ENCODE peak calls at places on chromosome 10, in four cellular contexts. U is left lung, M is ovary, K is K562. J is an unnamed sample. For H3K4me1, the result is how much of the 10 kb centered on the place peaks cover.

GRCh38 chr10:19119191-19119590 is 70.6 kb downstream of the MALRD1 start:
- DNase-seq in M (no peak), K (no peak), U (no peak), J (no peak)

GRCh38 chr10:34262965-34263364 is 552.1 kb downstream of the PARD3 start:
- DNase-seq in K (no peak), U (no peak), M (no peak), J (no peak)

GRCh38 chr10:87500646-87501048 is 4.0 kb upstream of the MINPP1 start:
- DNase-seq in K (peak), U (no peak), M (no peak), J (no peak)

GRCh38 chr10:20503186-20503585 is 393.9 kb downstream of the NEBL start:
- DNase-seq in U (no peak), K (no peak), M (no peak), J (no peak)

GRCh38 chr10:102917314-102917961 is 656 bp upstream of the CNNM2 start:
- DNase-seq in U (peak), M (peak), K (peak), J (peak)

GRCh38 chr10:122911889-122912484 is 1.6 kb downstream of the FAM24A start:
- DNase-seq in U (no peak), M (no peak), K (peak), J (no peak)

GRCh38 chr10:6065406-6065805 is 3.2 kb upstream of the IL2RA start:
- DNase-seq in M (no peak), U (no peak), K (no peak), J (no peak)

GRCh38 chr10:60497364-60497763 is 107.7 kb upstream of the ANK3 start:
- DNase-seq in U (no peak), K (no peak), M (no peak), J (no peak)

GRCh38 chr10:130747946-130748345 is 563.6 kb downstream of the TCERG1L start:
- DNase-seq in U (no peak), M (no peak), K (no peak), J (peak)

GRCh38 chr10:112875474-112876267 is 74.4 kb upstream of the TCF7L2 start:
- DNase-seq in K (no peak), U (peak), M (no peak), J (peak)

GRCh38 chr10:78957471-78958039 is 111.2 kb upstream of the ZMIZ1 start:
- DNase-seq in K (no peak), U (no peak), M (no peak), J (no peak)

GRCh38 chr10:49160814-49161213 is 27.0 kb upstream of the FAM170B start:
- DNase-seq in K (no peak), U (no peak), M (no peak), J (no peak)

GRCh38 chr10:14889318-14889717 is 10.7 kb downstream of the SUV39H2 start:
- DNase-seq in M (no peak), U (no peak), K (peak), J (no peak)

GRCh38 chr10:53209941-53210611 is 437.5 kb upstream of the MBL2 start:
- DNase-seq in M (no peak), K (no peak), U (no peak), J (no peak)

GRCh38 chr10:129466703-129467345 is at the start of gene MGMT:
- DNase-seq in K (peak), M (peak), U (peak), J (peak)

GRCh38 chr10:123402656-123403055 is 248.5 kb downstream of the BUB3 start:
- DNase-seq in M (no peak), U (no peak), K (no peak), J (no peak)

GRCh38 chr10:373516-374309 is 238.5 kb downstream of the ZMYND11 start:
- DNase-seq in U (no peak), M (peak), K (no peak), J (peak)

GRCh38 chr10:106672517-106673175 is 491.9 kb downstream of the SORCS1 start:
- DNase-seq in M (no peak), U (no peak), K (no peak), J (no peak)

GRCh38 chr10:45427305-45427955 is 53.4 kb downstream of the ALOX5 start:
- DNase-seq in K (no peak), U (no peak), M (no peak), J (no peak)

GRCh38 chr10:98224509-98224908 is 43.5 kb downstream of the LOXL4 start:
- DNase-seq in K (no peak), M (no peak), U (no peak), J (no peak)

GRCh38 chr10:132329565-132330485 is 2.2 kb upstream of the LRRC27 start:
- DNase-seq in U (peak), M (no peak), K (peak), J (no peak)

GRCh38 chr10:103800789-103801540 is 54.4 kb downstream of the SH3PXD2A start:
- DNase-seq in K (no peak), M (no peak), U (no peak), J (no peak)

GRCh38 chr10:24255907-24256306 is 47.0 kb downstream of the KIAA1217 start:
- DNase-seq in K (no peak), M (no peak), U (no peak), J (no peak)

GRCh38 chr10:93077860-93078337 is 4.2 kb downstream of the CYP26A1 start:
- DNase-seq in M (no peak), U (no peak), K (peak), J (no peak)

GRCh38 chr10:93081296-93081695 is 7.6 kb downstream of the CYP26A1 start:
- DNase-seq in U (no peak), K (no peak), M (no peak), J (no peak)

GRCh38 chr10:93081834-93082233 is 8.1 kb downstream of the CYP26A1 start:
- DNase-seq in U (no peak), K (no peak), M (no peak), J (no peak)

GRCh38 chr10:93079663-93080349 is 6.1 kb downstream of the CYP26A1 start:
- DNase-seq in U (no peak), M (no peak), K (no peak), J (no peak)

GRCh38 chr10:93080350-93081046 is 6.8 kb downstream of the CYP26A1 start:
- DNase-seq in M (peak), K (peak), U (no peak), J (no peak)
- H3K4me3 ChIP-seq in M (no peak), K (no peak), U (no peak), J (no peak)

GRCh38 chr10:59104186-59104585 is 72.3 kb upstream of the PHYHIPL start:
- DNase-seq in K (no peak), U (no peak), M (no peak), J (no peak)
- H3K4me1 ChIP-seq in K (under half), U (under half), M (under half), J (under half)

GRCh38 chr10:44335330-44336021 is 49.4 kb downstream of the CXCL12 start:
- DNase-seq in K (no peak), U (no peak), M (no peak), J (no peak)

GRCh38 chr10:44332465-44332864 is 52.4 kb downstream of the CXCL12 start:
- DNase-seq in K (no peak), M (no peak), U (no peak), J (no peak)

GRCh38 chr10:44334091-44334490 is 50.8 kb downstream of the CXCL12 start:
- DNase-seq in M (no peak), K (no peak), U (no peak), J (no peak)

GRCh38 chr10:44333511-44333910 is 51.4 kb downstream of the CXCL12 start:
- DNase-seq in K (no peak), M (no peak), U (no peak), J (no peak)

GRCh38 chr10:44334621-44335184 is 50.2 kb downstream of the CXCL12 start:
- DNase-seq in M (no peak), U (no peak), K (no peak), J (no peak)
- H3K4me3 ChIP-seq in M (no peak), U (no peak), K (no peak), J (no peak)

DNA sequence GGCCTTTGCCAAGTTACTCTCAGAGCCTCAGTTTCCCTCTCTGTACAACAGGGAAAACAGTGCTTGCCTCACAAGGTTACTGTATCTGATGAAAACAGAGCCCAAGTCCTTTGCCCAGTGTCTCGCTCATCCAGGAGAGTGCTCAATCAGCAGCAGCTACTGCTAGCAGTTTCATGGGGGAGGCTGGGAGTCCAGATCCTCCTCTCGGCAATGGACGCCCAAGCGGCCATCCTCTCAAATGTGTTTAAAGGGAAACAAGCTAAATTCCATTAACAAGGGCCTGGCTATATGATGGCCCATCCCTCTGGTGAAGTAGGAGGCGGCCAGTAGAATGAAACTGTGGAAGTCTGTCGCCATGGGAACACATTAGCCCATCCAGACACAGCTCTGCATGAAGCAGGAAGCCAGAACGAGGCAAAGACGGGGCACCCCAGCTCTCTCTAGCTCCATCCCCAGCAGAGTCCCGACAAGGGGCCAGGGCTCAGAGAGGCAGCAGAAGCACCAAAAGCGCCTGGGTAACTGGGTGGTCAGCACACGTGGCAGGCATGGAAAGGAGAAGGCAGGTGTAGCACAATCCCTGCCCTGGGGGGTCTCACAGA is 35.2 kb downstream of the FAM53B start:
- DNase-seq in K (no peak), M (no peak), U (no peak), J (no peak)
- H3K4me1 ChIP-seq in K (under half), M (half or more), U (half or more), J (under half)

GRCh38 chr10:80465839-80466590 is 11.9 kb downstream of the TSPAN14 start:
- DNase-seq in M (no peak), U (no peak), K (no peak), J (no peak)
- H3K4me3 ChIP-seq in M (no peak), U (no peak), K (no peak), J (no peak)

DNA sequence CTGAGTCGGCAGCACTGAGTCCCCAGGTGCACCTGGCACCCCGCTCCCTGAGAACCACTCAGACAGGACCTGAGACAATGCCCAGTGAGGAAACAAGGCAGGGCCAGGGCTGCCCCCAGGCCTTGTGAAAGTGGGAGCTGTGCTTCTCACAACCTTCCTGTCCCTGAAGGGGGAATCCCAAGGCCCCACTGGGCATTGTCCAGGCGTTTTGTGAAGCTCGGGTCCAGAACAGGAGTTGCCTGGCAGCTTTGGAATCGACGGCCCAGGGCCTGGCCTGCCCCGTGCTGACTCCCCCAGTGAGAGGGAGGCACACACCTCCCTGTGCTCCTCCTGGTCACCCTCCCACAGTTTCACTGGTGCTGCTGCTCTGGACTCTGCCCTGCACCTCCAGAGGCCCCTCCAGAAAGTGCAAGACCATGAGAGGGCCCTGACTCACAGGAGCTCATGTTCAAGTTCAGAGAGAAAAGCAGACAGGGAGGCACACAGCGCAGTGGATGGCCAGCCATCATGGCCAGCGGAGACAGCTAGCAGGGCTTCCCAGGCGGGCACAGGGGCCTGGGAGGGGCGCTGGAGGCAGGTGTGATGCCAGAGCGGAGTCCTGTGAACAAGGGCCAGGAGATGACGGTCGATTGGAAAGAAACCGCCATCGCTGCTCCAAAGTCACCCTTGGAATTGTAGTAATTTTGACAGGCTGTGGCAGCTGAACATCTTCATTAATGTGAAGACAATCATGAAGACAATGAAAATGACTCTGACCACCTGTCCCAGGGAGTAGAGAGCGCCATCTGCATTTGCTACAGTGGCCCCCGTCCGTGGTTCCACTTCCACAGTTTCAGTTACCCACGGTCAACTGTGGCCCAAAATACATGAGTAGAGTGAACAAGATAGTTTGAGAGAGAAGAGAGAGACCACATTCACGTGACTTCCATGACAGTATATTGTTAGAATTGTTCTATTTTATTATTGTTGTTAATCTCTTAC is 103.7 kb downstream of the MKI67 start:
- DNase-seq in U (no peak), K (no peak), M (no peak), J (peak)
- H3K4me1 ChIP-seq in U (under half), K (under half), M (under half), J (under half)

GRCh38 chr10:70964281-70964680 is 75.9 kb upstream of the PCBD1 start:
- DNase-seq in K (no peak), M (no peak), U (no peak), J (peak)
- H3K4me3 ChIP-seq in K (no peak), M (no peak), U (no peak), J (no peak)

DNA sequence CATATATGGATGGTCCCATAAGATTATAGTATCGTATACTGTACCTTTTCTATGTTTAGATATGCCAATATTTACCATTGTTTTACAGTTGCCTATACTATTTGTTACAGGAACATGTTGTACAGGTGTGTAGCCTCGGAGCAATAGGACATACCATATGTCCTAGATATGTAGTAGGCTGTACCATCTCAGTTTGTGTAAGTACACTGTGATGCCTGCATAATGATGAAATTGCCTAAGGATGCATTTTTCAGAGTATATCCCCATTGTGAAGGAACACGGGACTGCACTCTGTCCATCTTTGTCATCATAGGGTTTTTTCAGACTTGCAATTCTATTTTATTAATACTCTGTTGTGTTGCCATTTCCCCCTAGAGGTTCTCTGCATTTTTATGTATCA is 50.1 kb downstream of the MCU start:
- DNase-seq in U (no peak), M (no peak), K (no peak), J (no peak)
- H3K4me1 ChIP-seq in U (half or more), M (under half), K (under half), J (under half)

J was measured in aorta.